ENCODE peak calls at places on chromosomes 2 and 18, in nine cellular contexts. C, N, O, S, Q, F, M, E and D are unnamed samples.

GRCh38 chr2:64624108-64624610 is 29.6 kb downstream of the SERTAD2 start:
- DNase-seq in Q (no peak), C (no peak), M (no peak), E (no peak), F (no peak), S (no peak), N (no peak), O (no peak), D (no peak)

GRCh38 chr2:234952270-234953115 is 676 bp downstream of the SH3BP4 start:
- DNase-seq in S (peak; percentile 52), M (no peak), F (no peak), E (no peak), C (no peak), N (peak; percentile 34), O (peak; percentile 72), Q (peak; percentile 46), D (peak; percentile 53)

GRCh38 chr2:187302619-187303018 is 145.4 kb downstream of the CALCRL start:
- DNase-seq in F (no peak), S (no peak), M (peak; percentile 42), E (peak; percentile 14), Q (peak; percentile 62), C (no peak), N (no peak), O (no peak), D (no peak)

GRCh38 chr2:68387408-68388350 is 22.6 kb downstream of the PLEK start:
- DNase-seq in F (no peak), C (no peak), O (no peak), Q (no peak), M (no peak), S (no peak), N (no peak), E (peak; percentile 8), D (no peak)

GRCh38 chr2:71071681-71072398 is 3.4 kb downstream of the NAGK start:
- DNase-seq in O (peak; percentile 52), E (no peak), F (no peak), Q (peak; percentile 11), M (no peak), C (no peak), N (no peak), S (no peak), D (peak; percentile 47)

GRCh38 chr18:34501553-34501952 is 208.5 kb upstream of the DTNA start:
- DNase-seq in N (no peak), M (no peak), C (no peak), S (no peak), F (no peak), E (no peak), Q (no peak), O (no peak), D (no peak)

GRCh38 chr2:3242747-3243369 is 134.8 kb downstream of the EIPR1 start:
- DNase-seq in O (peak; percentile 7), E (no peak), F (no peak), N (no peak), S (no peak), Q (no peak), M (no peak), C (no peak), D (no peak)

GRCh38 chr18:59249186-59249774 is 24.0 kb downstream of the RAX start:
- DNase-seq in S (peak; percentile 49), Q (peak; percentile 83), N (peak; percentile 82), M (peak; percentile 79), C (peak; percentile 71), E (peak; percentile 56), F (no peak), O (peak; percentile 87), D (peak; percentile 83)

GRCh38 chr18:9960263-9960904 is 46.6 kb downstream of the VAPA start:
- DNase-seq in O (no peak), C (no peak), E (no peak), Q (no peak), F (no peak), M (no peak), S (no peak), N (no peak), D (no peak)

GRCh38 chr2:43169091-43169936 is 57.1 kb downstream of the ZFP36L2 start:
- DNase-seq in Q (no peak), O (peak; percentile 51), C (no peak), N (no peak), E (no peak), S (no peak), F (no peak), M (no peak), D (no peak)

GRCh38 chr2:233285921-233286320 is 21.7 kb upstream of the SAG start:
- DNase-seq in S (no peak), O (no peak), F (no peak), M (no peak), C (no peak), N (peak; percentile 41), E (no peak), Q (peak; percentile 22), D (no peak)